ENCODE peak calls at places on chromosome 5, in ten cellular contexts. K is NCI-H460; Y is RCC 7860; R is NCI-H1417; A is GM23248; V is chondrocyte; P is dermis microvascular lymphatic vessel endothelial cell; Z is stimulated activated CD4-positive, alpha-beta T cell treated with anti-CD3 and anti-CD28 coated beads, Interleukin-4, amount 100 ng/mL, for 24 hours; D is fibroblast of lung; C is Daoy. G is an unnamed sample.

GRCh38 chr5:159133041-159133741 is 33.5 kb upstream of the EBF1 start:
- DNase-seq in K (peak), Y (peak), R (peak), A (peak), V (no peak), P (peak), Z (no peak), D (peak), C (peak), G (peak)

GRCh38 chr5:6359941-6360683 is 18.2 kb downstream of the MED10 start:
- DNase-seq in K (no peak), Y (no peak), R (no peak), A (no peak), V (no peak), P (no peak), Z (no peak), D (no peak), C (no peak), G (peak)

GRCh38 chr5:65268520-65268919 is 213.2 kb downstream of the ADAMTS6 start:
- DNase-seq in K (no peak), Y (no peak), R (no peak), A (no peak), V (no peak), P (no peak), Z (no peak), D (peak), C (no peak), G (no peak)

GRCh38 chr5:51995773-51996306 is 612.6 kb downstream of the ISL1 start:
- DNase-seq in K (no peak), Y (no peak), R (no peak), A (no peak), V (no peak), P (no peak), Z (no peak), D (no peak), C (no peak), G (no peak)

GRCh38 chr5:56279291-56279690 is 46.2 kb upstream of the ANKRD55 start:
- DNase-seq in K (no peak), Y (no peak), R (no peak), A (no peak), V (no peak), P (peak), Z (no peak), D (no peak), C (no peak), G (no peak)

GRCh38 chr5:105448251-105448650 is 1885.7 kb upstream of the NUDT12 start:
- DNase-seq in K (no peak), Y (no peak), R (no peak), A (no peak), V (no peak), P (no peak), Z (no peak), D (no peak), C (no peak), G (no peak)

GRCh38 chr5:36724429-36725332 is 118.3 kb downstream of the SLC1A3 start:
- DNase-seq in K (no peak), Y (no peak), R (no peak), A (no peak), V (no peak), P (no peak), Z (peak), D (no peak), C (peak), G (peak)

GRCh38 chr5:140869555-140869886 is 764 bp downstream of the PCDHA11 start:
- DNase-seq in K (no peak), Y (no peak), R (no peak), A (no peak), V (no peak), P (no peak), Z (no peak), D (no peak), C (no peak), G (no peak)

GRCh38 chr5:150224483-150225027 is 34.7 kb downstream of the SLC6A7 start:
- DNase-seq in K (no peak), Y (no peak), R (no peak), A (peak), V (no peak), P (no peak), Z (no peak), D (no peak), C (no peak), G (no peak)

GRCh38 chr5:51987679-51988209 is 604.5 kb downstream of the ISL1 start:
- DNase-seq in K (no peak), Y (no peak), R (no peak), A (no peak), V (no peak), P (no peak), Z (no peak), D (no peak), C (no peak), G (no peak)

GRCh38 chr5:80082731-80083114 is 47.6 kb downstream of the THBS4 start:
- DNase-seq in K (peak), Y (no peak), R (peak), A (peak), V (no peak), P (peak), Z (no peak), D (peak), C (peak), G (peak)

GRCh38 chr5:10133830-10134229 is 115.9 kb downstream of the ATPSCKMT start:
- DNase-seq in K (peak), Y (no peak), R (no peak), A (peak), V (no peak), P (no peak), Z (no peak), D (peak), C (no peak), G (no peak)

GRCh38 chr5:133820516-133820915 is 147.9 kb downstream of the C5orf15 start:
- DNase-seq in K (peak), Y (no peak), R (peak), A (no peak), V (no peak), P (no peak), Z (no peak), D (peak), C (no peak), G (no peak)

GRCh38 chr5:158532739-158533138 is 567.0 kb downstream of the EBF1 start:
- DNase-seq in K (no peak), Y (no peak), R (no peak), A (no peak), V (no peak), P (no peak), Z (no peak), D (no peak), C (no peak), G (no peak)

GRCh38 chr5:94471496-94471895 is 146.9 kb downstream of the KIAA0825 start:
- DNase-seq in K (peak), Y (no peak), R (no peak), A (peak), V (no peak), P (no peak), Z (no peak), D (no peak), C (no peak), G (no peak)

GRCh38 chr5:165310031-165310430 is 1804.6 kb downstream of the MAT2B start:
- DNase-seq in K (no peak), Y (no peak), R (no peak), A (no peak), V (no peak), P (no peak), Z (no peak), D (no peak), C (no peak), G (no peak)

GRCh38 chr5:122951658-122952057 is 84.9 kb downstream of the PPIC start:
- DNase-seq in K (no peak), Y (no peak), R (no peak), A (no peak), V (no peak), P (no peak), Z (no peak), D (no peak), C (no peak), G (no peak)

GRCh38 chr5:151023651-151024050 is 3.3 kb downstream of the GPX3 start:
- DNase-seq in K (no peak), Y (no peak), R (no peak), A (peak), V (no peak), P (peak), Z (no peak), D (peak), C (peak), G (peak)

GRCh38 chr5:158899201-158899600 is 200.5 kb downstream of the EBF1 start:
- DNase-seq in K (no peak), Y (no peak), R (no peak), A (no peak), V (no peak), P (no peak), Z (no peak), D (no peak), C (no peak), G (no peak)

GRCh38 chr5:149719666-149720065 is 10.4 kb upstream of the PPARGC1B start:
- DNase-seq in K (no peak), Y (no peak), R (peak), A (peak), V (no peak), P (no peak), Z (no peak), D (no peak), C (peak), G (no peak)

GRCh38 chr5:77282337-77283027 is 72.0 kb downstream of the PDE8B start:
- DNase-seq in K (peak), Y (no peak), R (no peak), A (peak), V (no peak), P (no peak), Z (no peak), D (peak), C (peak), G (no peak)

GRCh38 chr5:113293068-113293571 is 141.7 kb downstream of the TSSK1B start:
- DNase-seq in K (no peak), Y (no peak), R (no peak), A (peak), V (no peak), P (no peak), Z (no peak), D (no peak), C (peak), G (no peak)

GRCh38 chr5:78903936-78904335 is 81.2 kb downstream of the ARSB start:
- DNase-seq in K (no peak), Y (no peak), R (no peak), A (peak), V (no peak), P (peak), Z (no peak), D (no peak), C (peak), G (no peak)

GRCh38 chr5:6907320-6907918 is 194.2 kb downstream of the TENT4A start:
- DNase-seq in K (no peak), Y (no peak), R (peak), A (no peak), V (no peak), P (no peak), Z (no peak), D (no peak), C (peak), G (no peak)

GRCh38 chr5:86917117-86917579 is 299.4 kb downstream of the COX7C start:
- DNase-seq in K (peak), Y (no peak), R (no peak), A (peak), V (no peak), P (peak), Z (no peak), D (peak), C (peak), G (no peak)

GRCh38 chr5:14110680-14111079 is 32.5 kb upstream of the TRIO start:
- DNase-seq in K (peak), Y (peak), R (no peak), A (peak), V (no peak), P (no peak), Z (no peak), D (peak), C (peak), G (no peak)

GRCh38 chr5:120545951-120546350 is 81.9 kb downstream of the PRR16 start:
- DNase-seq in K (no peak), Y (no peak), R (no peak), A (peak), V (no peak), P (no peak), Z (no peak), D (peak), C (no peak), G (no peak)